ENCODE peak calls at places on chromosome 6, in seven cellular contexts. One of them, this sample, is unnamed.

GRCh38 chr6:158517581-158517980 is 42.3 kb upstream of the TMEM181 start:
- DNase-seq in kidney: no peak
- DNase-seq in right lobe of liver: no peak
- DNase-seq in brain microvascular endothelial cell: peak
- DNase-seq in naive thymus-derived CD4-positive, alpha-beta T cell: no peak
- DNase-seq in mesenchymal stem cell: peak
- DNase-seq in DND-41: peak
- DNase-seq in this sample: no peak

GRCh38 chr6:128597956-128598355 is 77.6 kb upstream of the PTPRK start:
- DNase-seq in brain microvascular endothelial cell: no peak
- DNase-seq in mesenchymal stem cell: no peak
- DNase-seq in naive thymus-derived CD4-positive, alpha-beta T cell: no peak
- DNase-seq in kidney: no peak
- DNase-seq in DND-41: no peak
- DNase-seq in right lobe of liver: no peak
- DNase-seq in this sample: no peak

GRCh38 chr6:296151-297122 is 4.2 kb downstream of the DUSP22 start:
- DNase-seq in DND-41: peak
- DNase-seq in brain microvascular endothelial cell: no peak
- DNase-seq in right lobe of liver: no peak
- DNase-seq in mesenchymal stem cell: no peak
- DNase-seq in naive thymus-derived CD4-positive, alpha-beta T cell: no peak
- DNase-seq in kidney: no peak
- DNase-seq in this sample: no peak

GRCh38 chr6:14751645-14752173 is 494.2 kb upstream of the JARID2 start:
- DNase-seq in DND-41: no peak
- DNase-seq in naive thymus-derived CD4-positive, alpha-beta T cell: no peak
- DNase-seq in mesenchymal stem cell: no peak
- DNase-seq in kidney: no peak
- DNase-seq in brain microvascular endothelial cell: no peak
- DNase-seq in right lobe of liver: no peak
- DNase-seq in this sample: no peak

GRCh38 chr6:16236648-16237199 is 1.7 kb upstream of the GMPR start:
- DNase-seq in brain microvascular endothelial cell: peak
- DNase-seq in mesenchymal stem cell: peak
- DNase-seq in naive thymus-derived CD4-positive, alpha-beta T cell: no peak
- DNase-seq in kidney: no peak
- DNase-seq in DND-41: no peak
- DNase-seq in right lobe of liver: peak
- DNase-seq in this sample: no peak

GRCh38 chr6:15504040-15504491 is 158.8 kb downstream of the DTNBP1 start:
- DNase-seq in DND-41: no peak
- DNase-seq in right lobe of liver: no peak
- DNase-seq in mesenchymal stem cell: no peak
- DNase-seq in brain microvascular endothelial cell: peak
- DNase-seq in naive thymus-derived CD4-positive, alpha-beta T cell: no peak
- DNase-seq in kidney: peak
- DNase-seq in this sample: no peak

GRCh38 chr6:3333263-3333662 is 74.5 kb downstream of the PSMG4 start:
- DNase-seq in DND-41: no peak
- DNase-seq in mesenchymal stem cell: no peak
- DNase-seq in brain microvascular endothelial cell: no peak
- DNase-seq in kidney: no peak
- DNase-seq in naive thymus-derived CD4-positive, alpha-beta T cell: no peak
- DNase-seq in right lobe of liver: no peak
- DNase-seq in this sample: no peak

GRCh38 chr6:5752282-5752681 is 254.4 kb downstream of the NRN1 start:
- DNase-seq in right lobe of liver: no peak
- DNase-seq in DND-41: no peak
- DNase-seq in naive thymus-derived CD4-positive, alpha-beta T cell: no peak
- DNase-seq in mesenchymal stem cell: peak
- DNase-seq in brain microvascular endothelial cell: peak
- DNase-seq in kidney: no peak
- DNase-seq in this sample: peak

GRCh38 chr6:24016857-24017256 is 109.2 kb upstream of the NRSN1 start:
- DNase-seq in DND-41: no peak
- DNase-seq in mesenchymal stem cell: no peak
- DNase-seq in right lobe of liver: no peak
- DNase-seq in brain microvascular endothelial cell: no peak
- DNase-seq in kidney: no peak
- DNase-seq in naive thymus-derived CD4-positive, alpha-beta T cell: no peak
- DNase-seq in this sample: no peak

GRCh38 chr6:160534050-160534696 is 129.9 kb downstream of the LPA start:
- DNase-seq in mesenchymal stem cell: peak
- DNase-seq in brain microvascular endothelial cell: peak
- DNase-seq in naive thymus-derived CD4-positive, alpha-beta T cell: peak
- DNase-seq in DND-41: peak
- DNase-seq in right lobe of liver: no peak
- DNase-seq in kidney: no peak
- DNase-seq in this sample: no peak

GRCh38 chr6:24357336-24358218 is at the start of gene DCDC2:
- DNase-seq in naive thymus-derived CD4-positive, alpha-beta T cell: peak
- DNase-seq in brain microvascular endothelial cell: no peak
- DNase-seq in mesenchymal stem cell: no peak
- DNase-seq in kidney: peak
- DNase-seq in right lobe of liver: peak
- DNase-seq in DND-41: no peak
- DNase-seq in this sample: no peak

GRCh38 chr6:68726307-68726706 is 91.2 kb downstream of the ADGRB3 start:
- DNase-seq in naive thymus-derived CD4-positive, alpha-beta T cell: no peak
- DNase-seq in brain microvascular endothelial cell: no peak
- DNase-seq in mesenchymal stem cell: no peak
- DNase-seq in kidney: no peak
- DNase-seq in right lobe of liver: no peak
- DNase-seq in DND-41: no peak
- DNase-seq in this sample: no peak

GRCh38 chr6:167906899-167907298 is 80.2 kb downstream of the AFDN start:
- DNase-seq in kidney: peak
- DNase-seq in naive thymus-derived CD4-positive, alpha-beta T cell: no peak
- DNase-seq in right lobe of liver: peak
- DNase-seq in mesenchymal stem cell: no peak
- DNase-seq in DND-41: no peak
- DNase-seq in brain microvascular endothelial cell: peak
- DNase-seq in this sample: no peak

GRCh38 chr6:84553527-84553926 is 210.9 kb downstream of the TBX18 start:
- DNase-seq in DND-41: no peak
- DNase-seq in brain microvascular endothelial cell: no peak
- DNase-seq in naive thymus-derived CD4-positive, alpha-beta T cell: no peak
- DNase-seq in kidney: no peak
- DNase-seq in right lobe of liver: no peak
- DNase-seq in mesenchymal stem cell: peak
- DNase-seq in this sample: no peak

GRCh38 chr6:87741001-87741650 is 39.1 kb upstream of the AKIRIN2 start:
- DNase-seq in brain microvascular endothelial cell: no peak
- DNase-seq in kidney: no peak
- DNase-seq in mesenchymal stem cell: no peak
- DNase-seq in right lobe of liver: no peak
- DNase-seq in DND-41: no peak
- DNase-seq in naive thymus-derived CD4-positive, alpha-beta T cell: no peak
- DNase-seq in this sample: no peak

GRCh38 chr6:123062645-123063044 is 66.6 kb downstream of the CLVS2 start:
- DNase-seq in right lobe of liver: no peak
- DNase-seq in DND-41: no peak
- DNase-seq in kidney: no peak
- DNase-seq in brain microvascular endothelial cell: no peak
- DNase-seq in mesenchymal stem cell: no peak
- DNase-seq in naive thymus-derived CD4-positive, alpha-beta T cell: no peak
- DNase-seq in this sample: no peak

GRCh38 chr6:65633516-65633915 is 73.5 kb downstream of the EYS start:
- DNase-seq in right lobe of liver: no peak
- DNase-seq in naive thymus-derived CD4-positive, alpha-beta T cell: no peak
- DNase-seq in kidney: no peak
- DNase-seq in brain microvascular endothelial cell: no peak
- DNase-seq in mesenchymal stem cell: peak
- DNase-seq in DND-41: no peak
- DNase-seq in this sample: no peak

GRCh38 chr6:122996797-122997520 is 924 bp downstream of the CLVS2 start:
- DNase-seq in kidney: no peak
- DNase-seq in right lobe of liver: no peak
- DNase-seq in brain microvascular endothelial cell: no peak
- DNase-seq in DND-41: no peak
- DNase-seq in mesenchymal stem cell: no peak
- DNase-seq in naive thymus-derived CD4-positive, alpha-beta T cell: no peak
- DNase-seq in this sample: no peak

GRCh38 chr6:28634406-28634757 is 108.7 kb downstream of the GPX5 start:
- DNase-seq in DND-41: no peak
- DNase-seq in brain microvascular endothelial cell: no peak
- DNase-seq in kidney: no peak
- DNase-seq in naive thymus-derived CD4-positive, alpha-beta T cell: no peak
- DNase-seq in mesenchymal stem cell: no peak
- DNase-seq in right lobe of liver: no peak
- DNase-seq in this sample: no peak

GRCh38 chr6:92275150-92275549 is 1144.2 kb downstream of the EPHA7 start:
- DNase-seq in kidney: no peak
- DNase-seq in naive thymus-derived CD4-positive, alpha-beta T cell: no peak
- DNase-seq in DND-41: no peak
- DNase-seq in right lobe of liver: no peak
- DNase-seq in mesenchymal stem cell: no peak
- DNase-seq in brain microvascular endothelial cell: no peak
- DNase-seq in this sample: no peak

GRCh38 chr6:47651505-47651944 is 46.9 kb upstream of the ADGRF4 start:
- DNase-seq in kidney: no peak
- DNase-seq in DND-41: no peak
- DNase-seq in mesenchymal stem cell: peak
- DNase-seq in naive thymus-derived CD4-positive, alpha-beta T cell: no peak
- DNase-seq in right lobe of liver: no peak
- DNase-seq in brain microvascular endothelial cell: peak
- DNase-seq in this sample: no peak

GRCh38 chr6:439681-440167 is 48.2 kb downstream of the IRF4 start:
- DNase-seq in brain microvascular endothelial cell: no peak
- DNase-seq in DND-41: no peak
- DNase-seq in right lobe of liver: no peak
- DNase-seq in kidney: no peak
- DNase-seq in mesenchymal stem cell: no peak
- DNase-seq in naive thymus-derived CD4-positive, alpha-beta T cell: no peak
- DNase-seq in this sample: no peak

GRCh38 chr6:4355241-4355640 is 219.9 kb upstream of the ECI2 start:
- DNase-seq in naive thymus-derived CD4-positive, alpha-beta T cell: no peak
- DNase-seq in brain microvascular endothelial cell: peak
- DNase-seq in kidney: no peak
- DNase-seq in DND-41: no peak
- DNase-seq in right lobe of liver: no peak
- DNase-seq in mesenchymal stem cell: peak
- DNase-seq in this sample: peak

GRCh38 chr6:143103916-143104315 is 43.2 kb downstream of the AIG1 start:
- DNase-seq in mesenchymal stem cell: no peak
- DNase-seq in kidney: no peak
- DNase-seq in naive thymus-derived CD4-positive, alpha-beta T cell: no peak
- DNase-seq in DND-41: no peak
- DNase-seq in brain microvascular endothelial cell: no peak
- DNase-seq in right lobe of liver: no peak
- DNase-seq in this sample: no peak

GRCh38 chr6:145815351-145815772 is 767 bp upstream of the FBXO30 start:
- DNase-seq in naive thymus-derived CD4-positive, alpha-beta T cell: no peak
- DNase-seq in mesenchymal stem cell: peak
- DNase-seq in brain microvascular endothelial cell: peak
- DNase-seq in kidney: no peak
- DNase-seq in right lobe of liver: peak
- DNase-seq in DND-41: peak
- DNase-seq in this sample: no peak

DNA sequence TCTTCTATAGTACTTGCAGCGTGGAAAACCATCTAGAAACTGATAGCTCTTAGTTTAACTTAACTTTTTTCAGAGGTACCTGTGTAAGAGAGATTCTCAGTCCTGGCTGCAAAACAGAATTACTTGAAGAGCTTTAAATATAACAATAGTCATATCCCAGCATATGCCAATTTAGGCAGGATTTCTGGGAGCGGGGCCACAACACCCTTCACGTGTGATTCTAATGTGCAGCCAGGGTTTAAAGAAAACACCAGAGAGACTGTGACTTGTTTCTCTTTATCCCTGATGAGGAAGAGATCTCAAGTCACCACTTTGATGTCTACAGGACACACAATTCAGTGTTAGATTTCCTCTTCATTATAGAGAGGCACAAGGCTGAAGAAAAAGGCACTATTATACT is 103.7 kb downstream of the PDSS2 start:
- DNase-seq in right lobe of liver: no peak
- DNase-seq in kidney: no peak
- DNase-seq in naive thymus-derived CD4-positive, alpha-beta T cell: no peak
- DNase-seq in brain microvascular endothelial cell: no peak
- DNase-seq in mesenchymal stem cell: no peak
- DNase-seq in DND-41: no peak
- DNase-seq in this sample: no peak
- H3K4me3 ChIP-seq in right lobe of liver: no peak
- H3K4me3 ChIP-seq in kidney: no peak
- H3K4me3 ChIP-seq in naive thymus-derived CD4-positive, alpha-beta T cell: no peak
- H3K4me3 ChIP-seq in brain microvascular endothelial cell: no peak
- H3K4me3 ChIP-seq in mesenchymal stem cell: no peak
- H3K4me3 ChIP-seq in DND-41: no peak
- H3K4me3 ChIP-seq in this sample: no peak

GRCh38 chr6:26594128-26594493 is 2.6 kb upstream of the ABT1 start:
- DNase-seq in naive thymus-derived CD4-positive, alpha-beta T cell: no peak
- DNase-seq in right lobe of liver: no peak
- DNase-seq in kidney: no peak
- DNase-seq in mesenchymal stem cell: no peak
- DNase-seq in DND-41: no peak
- DNase-seq in brain microvascular endothelial cell: no peak
- DNase-seq in this sample: no peak

GRCh38 chr6:26593278-26594127 is 3.2 kb upstream of the ABT1 start:
- DNase-seq in mesenchymal stem cell: no peak
- DNase-seq in kidney: no peak
- DNase-seq in naive thymus-derived CD4-positive, alpha-beta T cell: no peak
- DNase-seq in brain microvascular endothelial cell: no peak
- DNase-seq in right lobe of liver: no peak
- DNase-seq in DND-41: no peak
- DNase-seq in this sample: no peak

GRCh38 chr6:26595669-26596269 is 984 bp upstream of the ABT1 start:
- DNase-seq in naive thymus-derived CD4-positive, alpha-beta T cell: peak
- DNase-seq in mesenchymal stem cell: peak
- DNase-seq in DND-41: peak
- DNase-seq in right lobe of liver: peak
- DNase-seq in brain microvascular endothelial cell: peak
- DNase-seq in kidney: peak
- DNase-seq in this sample: peak

GRCh38 chr6:26596579-26597388 is at the start of gene ABT1:
- DNase-seq in mesenchymal stem cell: peak
- DNase-seq in kidney: peak
- DNase-seq in right lobe of liver: peak
- DNase-seq in brain microvascular endothelial cell: peak
- DNase-seq in naive thymus-derived CD4-positive, alpha-beta T cell: peak
- DNase-seq in DND-41: peak
- DNase-seq in this sample: peak

GRCh38 chr6:26594730-26595632 is 1.8 kb upstream of the ABT1 start:
- DNase-seq in brain microvascular endothelial cell: peak
- DNase-seq in naive thymus-derived CD4-positive, alpha-beta T cell: no peak
- DNase-seq in DND-41: no peak
- DNase-seq in right lobe of liver: no peak
- DNase-seq in mesenchymal stem cell: peak
- DNase-seq in kidney: no peak
- DNase-seq in this sample: peak
- H3K4me3 ChIP-seq in brain microvascular endothelial cell: peak
- H3K4me3 ChIP-seq in naive thymus-derived CD4-positive, alpha-beta T cell: peak
- H3K4me3 ChIP-seq in DND-41: peak
- H3K4me3 ChIP-seq in right lobe of liver: no peak
- H3K4me3 ChIP-seq in mesenchymal stem cell: peak
- H3K4me3 ChIP-seq in kidney: peak
- H3K4me3 ChIP-seq in this sample: peak

GRCh38 chr6:125123468-125124249 is 29.9 kb upstream of the TPD52L1 start:
- DNase-seq in brain microvascular endothelial cell: no peak
- DNase-seq in mesenchymal stem cell: no peak
- DNase-seq in right lobe of liver: peak
- DNase-seq in naive thymus-derived CD4-positive, alpha-beta T cell: no peak
- DNase-seq in DND-41: no peak
- DNase-seq in kidney: no peak
- DNase-seq in this sample: no peak
- H3K4me3 ChIP-seq in brain microvascular endothelial cell: no peak
- H3K4me3 ChIP-seq in mesenchymal stem cell: peak
- H3K4me3 ChIP-seq in right lobe of liver: peak
- H3K4me3 ChIP-seq in naive thymus-derived CD4-positive, alpha-beta T cell: no peak
- H3K4me3 ChIP-seq in DND-41: no peak
- H3K4me3 ChIP-seq in kidney: no peak
- H3K4me3 ChIP-seq in this sample: no peak

GRCh38 chr6:33856655-33857054 is 52.9 kb upstream of the MLN start:
- DNase-seq in naive thymus-derived CD4-positive, alpha-beta T cell: peak
- DNase-seq in mesenchymal stem cell: no peak
- DNase-seq in right lobe of liver: no peak
- DNase-seq in brain microvascular endothelial cell: no peak
- DNase-seq in kidney: peak
- DNase-seq in DND-41: peak
- DNase-seq in this sample: no peak
- H3K4me3 ChIP-seq in naive thymus-derived CD4-positive, alpha-beta T cell: peak
- H3K4me3 ChIP-seq in mesenchymal stem cell: no peak
- H3K4me3 ChIP-seq in right lobe of liver: no peak
- H3K4me3 ChIP-seq in brain microvascular endothelial cell: no peak
- H3K4me3 ChIP-seq in kidney: peak
- H3K4me3 ChIP-seq in DND-41: no peak
- H3K4me3 ChIP-seq in this sample: no peak